ENCODE peak calls at places on chromosomes 7 and 10, in six cellular contexts. X, J, Y, P, C and U are unnamed samples.

GRCh38 chr10:60288291-60288690 is 101.4 kb downstream of the ANK3 start:
- DNase-seq in X (no peak), J (no peak), Y (no peak), P (no peak), C (no peak), U (no peak)

GRCh38 chr10:10782603-10783002 is 235.1 kb upstream of the CELF2 start:
- DNase-seq in X (no peak), J (no peak), Y (no peak), P (no peak), C (no peak), U (no peak)

GRCh38 chr10:3043512-3044368 is 23.6 kb upstream of the PFKP start:
- DNase-seq in X (peak), J (no peak), Y (peak), P (peak), C (peak), U (no peak)

GRCh38 chr10:24349379-24350110 is 140.6 kb downstream of the KIAA1217 start:
- DNase-seq in X (no peak), J (no peak), Y (no peak), P (no peak), C (no peak), U (no peak)

GRCh38 chr10:12507165-12507870 is 158.0 kb downstream of the CAMK1D start:
- DNase-seq in X (no peak), J (no peak), Y (peak), P (no peak), C (no peak), U (no peak)

GRCh38 chr7:44275829-44276570 is 49.4 kb downstream of the CAMK2B start:
- DNase-seq in X (no peak), J (no peak), Y (no peak), P (no peak), C (no peak), U (no peak)

GRCh38 chr7:158321056-158321700 is 266.4 kb downstream of the PTPRN2 start:
- DNase-seq in X (no peak), J (no peak), Y (no peak), P (no peak), C (no peak), U (no peak)

GRCh38 chr7:22351329-22351692 is 5.6 kb downstream of the RAPGEF5 start:
- DNase-seq in X (no peak), J (no peak), Y (no peak), P (peak), C (no peak), U (no peak)

GRCh38 chr7:74199551-74200355 is 10.1 kb upstream of the LAT2 start:
- DNase-seq in X (peak), J (peak), Y (no peak), P (no peak), C (no peak), U (no peak)

GRCh38 chr10:10313099-10313875 is 704.4 kb upstream of the CELF2 start:
- DNase-seq in X (no peak), J (peak), Y (no peak), P (no peak), C (no peak), U (no peak)

GRCh38 chr10:117075064-117075463 is 63.0 kb downstream of the VAX1 start:
- DNase-seq in X (no peak), J (no peak), Y (no peak), P (no peak), C (no peak), U (no peak)

GRCh38 chr7:149444260-149444659 is 16.6 kb downstream of the ZNF777 start:
- DNase-seq in X (no peak), J (no peak), Y (no peak), P (no peak), C (no peak), U (no peak)

GRCh38 chr7:50362712-50363282 is 58.3 kb downstream of the IKZF1 start:
- DNase-seq in X (no peak), J (no peak), Y (peak), P (no peak), C (no peak), U (no peak)

GRCh38 chr10:90276894-90277447 is 575.6 kb downstream of the KIF20B start:
- DNase-seq in X (no peak), J (peak), Y (no peak), P (no peak), C (no peak), U (no peak)

GRCh38 chr7:1441615-1442354 is 17.5 kb downstream of the MICALL2 start:
- DNase-seq in X (no peak), J (no peak), Y (no peak), P (no peak), C (no peak), U (no peak)

GRCh38 chr7:100406767-100407166 is 21.7 kb downstream of the ZCWPW1 start:
- DNase-seq in X (no peak), J (no peak), Y (no peak), P (no peak), C (no peak), U (no peak)

GRCh38 chr10:93445978-93446720 is 36.0 kb downstream of the MYOF start:
- DNase-seq in X (no peak), J (no peak), Y (no peak), P (no peak), C (no peak), U (no peak)

GRCh38 chr10:98323221-98324164 is 55.5 kb upstream of the LOXL4 start:
- DNase-seq in X (no peak), J (peak), Y (no peak), P (no peak), C (no peak), U (no peak)

GRCh38 chr10:95426482-95426881 is 134.7 kb downstream of the SORBS1 start:
- DNase-seq in X (no peak), J (no peak), Y (no peak), P (no peak), C (no peak), U (no peak)

GRCh38 chr7:92557808-92558362 is 29.3 kb downstream of the RBM48 start:
- DNase-seq in X (no peak), J (no peak), Y (no peak), P (no peak), C (no peak), U (no peak)

GRCh38 chr10:97771055-97771811 is 566 bp downstream of the SFRP5 start:
- DNase-seq in X (no peak), J (no peak), Y (no peak), P (peak), C (no peak), U (no peak)